ENCODE peak calls at places on chromosomes 4 and X, in six cellular contexts. J is central memory CD8-positive, alpha-beta T cell; A is H4; T is naive thymus-derived CD8-positive, alpha-beta T cell; D is activated T-cell treated with anti-CD3 and anti-CD28 coated beads for 1 hour; E is Kasumi-1. Q is an unnamed sample.

GRCh38 chr4:101972791-101973190 is 182.3 kb downstream of the BANK1 start:
- DNase-seq in D (no peak), J (no peak), A (peak; percentile 30), T (no peak), E (no peak), Q (no peak)

GRCh38 chrX:125289209-125289608 is 30.5 kb upstream of the TEX13C start:
- DNase-seq in A (peak; percentile 6), D (no peak), J (no peak), E (no peak), T (no peak), Q (no peak)

GRCh38 chrX:132023117-132023895 is at the start of gene STK26:
- DNase-seq in D (peak; percentile 51), T (peak; percentile 65), J (peak; percentile 65), A (peak; percentile 61), E (peak; percentile 58), Q (peak; percentile 89)

GRCh38 chr4:21529214-21529613 is 419.4 kb downstream of the KCNIP4 start:
- DNase-seq in A (no peak), T (no peak), J (no peak), D (no peak), E (no peak), Q (no peak)

GRCh38 chr4:22643952-22644351 is 48.8 kb upstream of the GBA3 start:
- DNase-seq in E (no peak), A (no peak), J (no peak), D (no peak), T (no peak), Q (no peak)

GRCh38 chrX:86039625-86040568 is 7.5 kb downstream of the CHM start:
- DNase-seq in E (no peak), T (no peak), A (no peak), D (no peak), J (no peak), Q (no peak)

GRCh38 chrX:105821471-105822081 is 763 bp upstream of the NRK start:
- DNase-seq in A (peak; percentile 7), J (no peak), D (no peak), T (no peak), E (no peak), Q (no peak)

GRCh38 chr4:70632028-70632427 is 3.5 kb downstream of the ENAM start:
- DNase-seq in T (no peak), D (no peak), E (no peak), J (no peak), A (no peak), Q (no peak)

GRCh38 chrX:35351212-35351611 is 408.6 kb downstream of the FAM47B start:
- DNase-seq in A (no peak), T (no peak), E (no peak), J (no peak), D (no peak), Q (no peak)

GRCh38 chrX:131801066-131801465 is 222.0 kb upstream of the STK26 start:
- DNase-seq in T (no peak), J (no peak), E (no peak), A (no peak), D (no peak), Q (no peak)

GRCh38 chrX:19535481-19535880 is 20.2 kb upstream of the MAP3K15 start:
- DNase-seq in A (peak; percentile 15), J (no peak), D (no peak), T (no peak), E (peak; percentile 35), Q (peak; percentile 75)

GRCh38 chr4:101135371-101136010 is 211.8 kb downstream of the PPP3CA start:
- DNase-seq in A (no peak), T (no peak), E (no peak), J (no peak), D (no peak), Q (no peak)

GRCh38 chrX:47247999-47248320 is 15.2 kb downstream of the USP11 start:
- DNase-seq in T (no peak), E (no peak), D (no peak), A (no peak), J (no peak), Q (no peak)

GRCh38 chrX:107730991-107731766 is 44.4 kb downstream of the TSC22D3 start:
- DNase-seq in J (no peak), T (no peak), A (no peak), E (no peak), D (no peak), Q (no peak)

GRCh38 chr4:139556735-139557505 is 901 bp upstream of the SETD7 start:
- DNase-seq in D (peak; percentile 39), E (peak; percentile 56), J (peak; percentile 49), T (peak; percentile 43), A (peak; percentile 43), Q (peak; percentile 91)

GRCh38 chr4:108852691-108853090 is 89.8 kb upstream of the ETNPPL start:
- DNase-seq in D (no peak), E (no peak), T (no peak), A (no peak), J (no peak), Q (no peak)

GRCh38 chr4:124035364-124036036 is 638.9 kb downstream of the SPRY1 start:
- DNase-seq in T (no peak), D (no peak), J (no peak), A (no peak), E (no peak), Q (no peak)

GRCh38 chr4:2866891-2867290 is 23.2 kb downstream of the ADD1 start:
- DNase-seq in D (no peak), T (no peak), A (no peak), J (no peak), E (no peak), Q (no peak)

GRCh38 chrX:35890699-35891098 is 28.8 kb upstream of the CFAP47 start:
- DNase-seq in J (no peak), A (peak; percentile 85), E (peak; percentile 74), T (no peak), D (no peak), Q (peak; percentile 90)

GRCh38 chrX:2500091-2500680 is 590 bp downstream of the DHRSX start:
- DNase-seq in A (peak; percentile 40), J (no peak), D (no peak), T (no peak), E (no peak), Q (peak; percentile 74)

GRCh38 chr4:17111959-17112659 is 213.7 kb upstream of the LDB2 start:
- DNase-seq in A (peak; percentile 49), J (no peak), T (no peak), E (peak; percentile 21), D (no peak), Q (peak; percentile 80)

GRCh38 chrX:12360389-12360788 is 222.1 kb downstream of the FRMPD4 start:
- DNase-seq in D (no peak), T (no peak), J (no peak), A (peak; percentile 24), E (no peak), Q (no peak)

GRCh38 chrX:132231587-132231986 is 12.3 kb upstream of the RAP2C start:
- DNase-seq in D (no peak), E (peak; percentile 7), A (no peak), J (no peak), T (no peak), Q (no peak)

GRCh38 chrX:41300758-41301437 is 33.1 kb upstream of the DDX3X start:
- DNase-seq in J (no peak), A (no peak), E (peak; percentile 40), D (no peak), T (no peak), Q (no peak)

GRCh38 chr4:149801416-149801815 is 14.2 kb downstream of the IQCM start:
- DNase-seq in D (no peak), J (no peak), A (no peak), T (no peak), E (no peak), Q (no peak)

GRCh38 chrX:49695276-49696180 is at the start of gene PAGE1:
- DNase-seq in T (no peak), J (no peak), D (no peak), E (no peak), A (no peak), Q (no peak)

GRCh38 chr4:48033825-48034413 is 17.3 kb downstream of the NIPAL1 start:
- DNase-seq in A (peak; percentile 47), E (peak; percentile 75), T (peak; percentile 49), D (peak; percentile 50), J (peak; percentile 43), Q (peak; percentile 91)

GRCh38 chrX:152313529-152314302 is 137.4 kb downstream of the GABRA3 start:
- DNase-seq in J (no peak), A (peak; percentile 6), D (no peak), E (no peak), T (no peak), Q (no peak)

GRCh38 chr4:107618656-107619055 is 101.4 kb downstream of the PAPSS1 start:
- DNase-seq in A (no peak), T (no peak), J (no peak), D (no peak), E (no peak), Q (no peak)

GRCh38 chr4:17057035-17057434 is 158.6 kb upstream of the LDB2 start:
- DNase-seq in D (no peak), E (no peak), J (no peak), A (no peak), T (no peak), Q (no peak)

GRCh38 chr4:2634014-2634413 is 97.6 kb downstream of the FAM193A start:
- DNase-seq in A (no peak), D (no peak), J (no peak), T (no peak), E (no peak), Q (no peak)

GRCh38 chr4:156970501-156971167 is 965 bp downstream of the PDGFC start:
- DNase-seq in J (no peak), T (no peak), A (peak; percentile 34), D (no peak), E (peak; percentile 70), Q (no peak)

GRCh38 chr4:164381859-164382258 is 372.1 kb upstream of the SMIM31 start:
- DNase-seq in T (no peak), A (no peak), E (no peak), J (no peak), D (no peak), Q (no peak)